ENCODE peak calls at places on chromosomes 3 and 15, in ten cellular contexts. G, O, N, B, P, R, Z, C, D and I are unnamed samples.

GRCh38 chr3:119794971-119795612 is 13.2 kb downstream of the NR1I2 start:
- DNase-seq in G (peak), O (no peak), N (no peak), B (no peak), P (no peak), R (peak), Z (no peak), C (peak), D (no peak), I (no peak)

GRCh38 chr3:194265996-194266657 is 85.0 kb downstream of the CPN2 start:
- DNase-seq in G (no peak), O (no peak), N (no peak), B (no peak), P (no peak), R (peak), Z (no peak), C (no peak), D (no peak), I (no peak)

GRCh38 chr15:70486451-70487379 is 276.6 kb downstream of the UACA start:
- DNase-seq in G (peak), O (no peak), N (no peak), B (peak), P (peak), R (no peak), Z (peak), C (peak), D (peak), I (peak)

GRCh38 chr15:83305696-83306291 is 21.3 kb upstream of the BNC1 start:
- DNase-seq in G (peak), O (no peak), N (peak), B (no peak), P (no peak), R (no peak), Z (no peak), C (no peak), D (no peak), I (no peak)

GRCh38 chr3:41364736-41365135 is 165.4 kb downstream of the CTNNB1 start:
- DNase-seq in G (no peak), O (no peak), N (no peak), B (no peak), P (no peak), R (no peak), Z (no peak), C (no peak), D (no peak), I (no peak)

GRCh38 chr3:106380232-106380631 is 511.4 kb upstream of the CBLB start:
- DNase-seq in G (no peak), O (no peak), N (no peak), B (no peak), P (no peak), R (no peak), Z (no peak), C (no peak), D (no peak), I (no peak)

GRCh38 chr15:89113263-89113662 is 25.0 kb downstream of the ABHD2 start:
- DNase-seq in G (no peak), O (no peak), N (no peak), B (no peak), P (no peak), R (no peak), Z (no peak), C (no peak), D (no peak), I (no peak)

GRCh38 chr3:177673105-177673804 is 476.0 kb upstream of the TBL1XR1 start:
- DNase-seq in G (peak), O (no peak), N (no peak), B (peak), P (peak), R (peak), Z (peak), C (no peak), D (peak), I (no peak)

GRCh38 chr3:72892081-72892763 is 4.4 kb downstream of the GXYLT2 start:
- DNase-seq in G (peak), O (peak), N (no peak), B (peak), P (peak), R (no peak), Z (peak), C (no peak), D (peak), I (no peak)

GRCh38 chr3:72082121-72082715 is 297.3 kb upstream of the PROK2 start:
- DNase-seq in G (no peak), O (no peak), N (no peak), B (no peak), P (no peak), R (peak), Z (no peak), C (no peak), D (peak), I (no peak)

GRCh38 chr15:75577401-75578205 is 1.5 kb downstream of the PTPN9 start:
- DNase-seq in G (peak), O (no peak), N (no peak), B (no peak), P (no peak), R (peak), Z (no peak), C (peak), D (no peak), I (no peak)

GRCh38 chr3:123039178-123039577 is 11.6 kb upstream of the SEMA5B start:
- DNase-seq in G (no peak), O (no peak), N (no peak), B (no peak), P (no peak), R (peak), Z (no peak), C (no peak), D (no peak), I (no peak)

GRCh38 chr15:38176155-38176554 is 76.5 kb upstream of the SPRED1 start:
- DNase-seq in G (peak), O (peak), N (no peak), B (peak), P (peak), R (no peak), Z (peak), C (peak), D (peak), I (no peak)

GRCh38 chr3:26637698-26638097 is 15.1 kb downstream of the LRRC3B start:
- DNase-seq in G (peak), O (no peak), N (no peak), B (no peak), P (no peak), R (no peak), Z (no peak), C (no peak), D (no peak), I (no peak)

GRCh38 chr3:125123455-125123854 is 67.7 kb upstream of the HEG1 start:
- DNase-seq in G (no peak), O (no peak), N (no peak), B (no peak), P (no peak), R (no peak), Z (no peak), C (no peak), D (no peak), I (no peak)